ENCODE peak calls at places on chromosomes 4 and X, in four cellular contexts. B is H1, L is HepG2, T is K562. E is an unnamed sample.

GRCh38 chr4:111778543-111778942 is 366.7 kb upstream of the FAM241A start:
- DNase-seq in T (no peak), L (no peak), B (no peak), E (no peak)

GRCh38 chr4:73912191-73912590 is 43.0 kb downstream of the CXCL1 start:
- DNase-seq in L (no peak), T (no peak), B (no peak), E (no peak)

GRCh38 chrX:152632445-152633097 is 5.1 kb upstream of the GABRQ start:
- DNase-seq in L (peak; percentile 8), T (peak; percentile 44), B (peak; percentile 80), E (peak; percentile 37)

GRCh38 chr4:176343286-176343685 is 23.5 kb downstream of the SPCS3 start:
- DNase-seq in B (no peak), T (no peak), L (no peak), E (no peak)

GRCh38 chr4:100461796-100462195 is 56.0 kb downstream of the EMCN start:
- DNase-seq in L (no peak), B (no peak), T (no peak), E (no peak)

GRCh38 chr4:80045831-80046230 is 27.2 kb downstream of the ANTXR2 start:
- DNase-seq in B (no peak), T (no peak), L (no peak), E (peak; percentile 53)

GRCh38 chr4:145279122-145279960 is 99.0 kb upstream of the OTUD4 start:
- DNase-seq in L (no peak), T (no peak), B (no peak), E (peak; percentile 84)

GRCh38 chrX:98516120-98516519 is 1632.4 kb downstream of the RPA4 start:
- DNase-seq in T (no peak), B (no peak), L (no peak), E (no peak)

GRCh38 chrX:66163849-66164401 is at the start of gene HEPH:
- DNase-seq in L (no peak), B (peak; percentile 41), T (peak; percentile 58), E (no peak)

GRCh38 chr4:146439437-146439836 is 82.3 kb downstream of the SLC10A7 start:
- DNase-seq in L (no peak), T (no peak), B (no peak), E (no peak)

GRCh38 chr4:73236151-73236550 is 22.4 kb downstream of the ANKRD17 start:
- DNase-seq in B (no peak), T (no peak), L (no peak), E (no peak)

GRCh38 chr4:44157611-44158277 is 290.9 kb downstream of the KCTD8 start:
- DNase-seq in B (no peak), T (no peak), L (peak; percentile 19), E (peak; percentile 71)

GRCh38 chr4:143085224-143085623 is 99.5 kb upstream of the USP38 start:
- DNase-seq in L (no peak), B (no peak), T (no peak), E (peak; percentile 2)

GRCh38 chr4:182642831-182643230 is 274.4 kb downstream of the DCTD start:
- DNase-seq in L (peak; percentile 9), B (no peak), T (no peak), E (peak; percentile 54)

GRCh38 chr4:165398570-165398969 is 19.8 kb downstream of the CPE start:
- DNase-seq in B (no peak), L (no peak), T (peak; percentile 11), E (peak; percentile 35)

GRCh38 chrX:69424161-69424560 is 80.0 kb upstream of the NALF2 start:
- DNase-seq in T (peak; percentile 10), L (peak; percentile 4), B (no peak), E (peak; percentile 3)

GRCh38 chr4:159222158-159222557 is 119.3 kb downstream of the RAPGEF2 start:
- DNase-seq in L (no peak), B (no peak), T (no peak), E (no peak)

GRCh38 chr4:5510506-5510905 is 197.9 kb downstream of the EVC2 start:
- DNase-seq in L (no peak), T (no peak), B (no peak), E (no peak)

GRCh38 chr4:76178296-76178695 is 30.1 kb upstream of the NUP54 start:
- DNase-seq in B (no peak), L (no peak), T (no peak), E (no peak)

GRCh38 chrX:68912113-68912980 is 83.5 kb downstream of the EFNB1 start:
- DNase-seq in T (no peak), B (peak; percentile 50), L (no peak), E (no peak)

GRCh38 chr4:108103096-108103495 is 65.6 kb downstream of the LEF1 start:
- DNase-seq in T (no peak), B (no peak), L (no peak), E (no peak)

GRCh38 chr4:76620723-76621463 is 185.9 kb downstream of the SHROOM3 start:
- DNase-seq in B (no peak), T (no peak), L (no peak), E (no peak)

GRCh38 chrX:4936315-4936714 is 1222.9 kb upstream of the PRKX start:
- DNase-seq in T (no peak), L (no peak), B (no peak), E (no peak)

GRCh38 chr4:121794505-121795192 is 6.5 kb upstream of the EXOSC9 start:
- DNase-seq in T (peak; percentile 83), B (no peak), L (peak; percentile 79), E (no peak)

GRCh38 chrX:148629435-148629834 is 129.0 kb downstream of the AFF2 start:
- DNase-seq in T (no peak), L (no peak), B (no peak), E (no peak)

GRCh38 chr4:76095568-76095967 is 21.1 kb downstream of the ART3 start:
- DNase-seq in T (no peak), L (no peak), B (no peak), E (no peak)

GRCh38 chr4:4288098-4288497 is 1.9 kb downstream of the LYAR start:
- DNase-seq in B (no peak), T (no peak), L (no peak), E (no peak)

GRCh38 chrX:118595501-118596042 is 100.0 kb downstream of the DOCK11 start:
- DNase-seq in L (no peak), T (no peak), B (no peak), E (no peak)

GRCh38 chr4:177302371-177303100 is 7.1 kb upstream of the NEIL3 start:
- DNase-seq in L (no peak), B (no peak), T (no peak), E (no peak)

GRCh38 chr4:94410678-94411206 is 41.0 kb upstream of the PDLIM5 start:
- DNase-seq in B (no peak), L (peak; percentile 76), T (no peak), E (no peak)

GRCh38 chr4:91746551-91746950 is 557.2 kb upstream of the GRID2 start:
- DNase-seq in T (no peak), B (no peak), L (no peak), E (no peak)

GRCh38 chrX:139930923-139931645 is 1.8 kb downstream of the ATP11C start:
- DNase-seq in L (peak; percentile 20), B (no peak), T (peak; percentile 16), E (peak; percentile 42)

GRCh38 chr4:1504786-1505500 is 98.7 kb upstream of the NKX1-1 start:
- DNase-seq in L (no peak), B (no peak), T (no peak), E (no peak)

GRCh38 chrX:625137-625691 is 5.4 kb upstream of the SHOX start:
- DNase-seq in T (no peak), B (no peak), L (no peak), E (no peak)

GRCh38 chrX:19237919-19238318 is 105.8 kb upstream of the PDHA1 start:
- DNase-seq in T (no peak), B (no peak), L (no peak), E (no peak)

GRCh38 chr4:98653006-98653405 is 5.4 kb downstream of the TSPAN5 start:
- DNase-seq in T (no peak), L (no peak), B (no peak), E (no peak)

DNA sequence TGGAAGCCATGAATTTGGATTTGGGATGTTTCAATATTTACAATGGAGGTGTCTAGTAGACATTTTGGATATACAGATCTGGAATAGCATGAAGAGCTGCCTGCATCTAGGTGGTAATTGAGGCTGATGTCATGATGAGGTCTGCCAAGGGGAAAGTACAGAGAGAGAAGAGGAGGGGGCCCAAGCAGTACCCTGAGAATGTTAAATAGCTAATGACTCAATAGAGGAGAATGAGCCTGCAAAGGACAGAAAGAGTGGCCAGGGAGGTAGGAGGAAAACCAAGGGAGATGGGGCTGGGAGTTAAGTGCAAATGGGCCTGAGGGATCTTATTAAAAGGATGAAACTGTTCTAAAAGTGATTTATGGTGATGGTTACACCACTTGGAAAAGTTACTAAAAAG is 182.2 kb upstream of the KIT start:
- DNase-seq in T (no peak), L (no peak), B (no peak), E (no peak)
- TF ChIP-seq JUN in T (no peak), L (no peak), B (no peak), E (no peak)

DNA sequence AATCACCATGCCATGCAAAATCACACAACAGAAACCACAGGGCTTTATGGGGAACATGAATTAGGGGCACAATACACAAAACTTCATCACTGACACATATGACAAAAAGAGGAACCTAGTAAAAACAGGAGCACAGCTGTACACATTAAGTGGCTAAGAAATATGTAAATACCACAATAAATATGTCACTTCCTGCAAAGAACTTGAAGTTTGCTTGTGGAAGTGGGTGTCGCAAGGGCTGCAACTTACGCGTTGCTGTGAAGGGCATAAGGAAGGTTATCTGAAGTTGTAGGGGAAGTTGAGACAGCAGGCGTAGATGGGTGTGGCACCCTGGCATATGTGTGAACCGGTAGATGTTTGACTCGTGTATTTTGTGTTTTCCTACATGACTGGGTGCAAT is 42.4 kb downstream of the CLCN4 start:
- DNase-seq in L (no peak), B (no peak), T (no peak), E (peak; percentile 11)
- TF ChIP-seq POLR2AphosphoS5 in L (no peak), B (no peak), T (no peak), E (no peak)

GRCh38 chrX:110384490-110384889 is 25.8 kb downstream of the RTL9 start:
- DNase-seq in L (no peak), B (no peak), T (peak; percentile 31), E (peak; percentile 4)

GRCh38 chrX:110381216-110381615 is 22.6 kb downstream of the RTL9 start:
- DNase-seq in B (no peak), L (no peak), T (no peak), E (no peak)

GRCh38 chrX:110383414-110383813 is 24.8 kb downstream of the RTL9 start:
- DNase-seq in L (no peak), B (no peak), T (no peak), E (no peak)
- TF ChIP-seq JUN in L (no peak), B (no peak), T (no peak), E (no peak)

GRCh38 chr4:150090836-150091235 is 12.6 kb downstream of the DCLK2 start:
- DNase-seq in B (no peak), T (no peak), L (no peak), E (no peak)

GRCh38 chr4:150094676-150095075 is 16.4 kb downstream of the DCLK2 start:
- DNase-seq in L (no peak), T (no peak), B (no peak), E (no peak)

GRCh38 chr4:150087007-150087406 is 8.8 kb downstream of the DCLK2 start:
- DNase-seq in T (no peak), L (no peak), B (no peak), E (no peak)

GRCh38 chr4:150089732-150090131 is 11.5 kb downstream of the DCLK2 start:
- DNase-seq in B (no peak), L (no peak), T (no peak), E (no peak)
- TF ChIP-seq POLR2AphosphoS5 in B (no peak), L (no peak), T (no peak), E (no peak)

E was measured in endothelial cell of umbilical vein.